ENCODE peak calls at places on chromosome 21, in four cellular contexts. I is colonic mucosa, W is HCT116, P is left ventricle myocardium inferior. E is an unnamed sample.

GRCh38 chr21:34890724-34891609 is 158.1 kb downstream of the RUNX1 start:
- DNase-seq in I (no peak), W (no peak), P (peak), E (no peak)

GRCh38 chr21:33554982-33555344 is 12.1 kb downstream of the SON start:
- DNase-seq in I (no peak), W (no peak), P (no peak), E (no peak)

GRCh38 chr21:27154451-27155129 is 187.7 kb upstream of the ADAMTS5 start:
- DNase-seq in I (no peak), W (no peak), P (no peak), E (no peak)

GRCh38 chr21:46115441-46116188 is 17.7 kb downstream of the COL6A2 start:
- DNase-seq in I (no peak), W (no peak), P (peak), E (no peak)

GRCh38 chr21:32190491-32191144 is 88.2 kb downstream of the MIS18A start:
- DNase-seq in I (no peak), W (no peak), P (no peak), E (no peak)

GRCh38 chr21:39602793-39603192 is 9.9 kb upstream of the B3GALT5 start:
- DNase-seq in I (no peak), W (no peak), P (no peak), E (no peak)

GRCh38 chr21:17930102-17930501 is 110.9 kb upstream of the C21orf91 start:
- DNase-seq in I (no peak), W (no peak), P (no peak), E (no peak)

GRCh38 chr21:46376856-46377453 is 53.0 kb downstream of the PCNT start:
- DNase-seq in I (no peak), W (no peak), P (no peak), E (no peak)

GRCh38 chr21:35229290-35229689 is 180.2 kb upstream of the RUNX1 start:
- DNase-seq in I (no peak), W (no peak), P (no peak), E (no peak)

GRCh38 chr21:34626131-34626530 is 11.2 kb upstream of the RCAN1 start:
- DNase-seq in I (no peak), W (no peak), P (no peak), E (no peak)

GRCh38 chr21:36117276-36117675 is 17.6 kb upstream of the CBR3 start:
- DNase-seq in I (no peak), W (no peak), P (no peak), E (no peak)

GRCh38 chr21:18951291-18952038 is 547.9 kb upstream of the TMPRSS15 start:
- DNase-seq in I (peak), W (no peak), P (no peak), E (no peak)

GRCh38 chr21:17119466-17120297 is 393.2 kb upstream of the CXADR start:
- DNase-seq in I (no peak), W (no peak), P (no peak), E (no peak)

GRCh38 chr21:37849703-37850102 is 66.6 kb downstream of the KCNJ6 start:
- DNase-seq in I (no peak), W (no peak), P (no peak), E (no peak)

DNA sequence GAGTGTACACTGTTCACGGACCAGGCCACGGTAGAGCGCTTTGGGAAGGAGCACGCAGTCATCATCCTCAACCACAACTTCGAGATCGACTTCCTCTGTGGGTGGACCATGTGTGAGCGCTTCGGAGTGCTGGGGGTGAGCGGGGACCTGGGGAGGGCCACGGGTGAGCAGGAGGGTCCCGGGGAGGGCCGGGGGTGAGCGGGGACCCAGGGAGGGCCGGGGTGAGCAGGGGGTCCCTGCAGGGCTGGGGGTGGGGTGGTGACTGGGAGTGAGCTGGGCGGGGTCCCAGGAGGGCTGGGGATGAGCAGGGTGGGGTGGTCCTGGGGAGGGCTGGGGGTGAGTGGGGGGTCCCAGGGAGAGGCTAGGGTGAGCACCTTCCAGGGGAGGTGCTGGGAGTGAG is 44.1 kb upstream of the TRAPPC10 start:
- DNase-seq in I (no peak), W (no peak), P (no peak), E (no peak)
- H3K4me3 ChIP-seq in I (no peak), W (no peak), P (no peak), E (no peak)

GRCh38 chr21:22120616-22121266 is 1122.5 kb downstream of the NCAM2 start:
- DNase-seq in I (no peak), W (no peak), P (no peak), E (no peak)
- TF ChIP-seq CTCF in I (no peak), W (peak), P (no peak), E (no peak)

GRCh38 chr21:14526199-14526598 is 19.9 kb downstream of the SAMSN1 start:
- DNase-seq in I (no peak), W (no peak), P (no peak), E (no peak)

GRCh38 chr21:14522689-14523088 is 23.4 kb downstream of the SAMSN1 start:
- DNase-seq in I (no peak), W (no peak), P (no peak), E (no peak)

GRCh38 chr21:14520535-14520934 is 25.6 kb downstream of the SAMSN1 start:
- DNase-seq in I (no peak), W (no peak), P (no peak), E (no peak)

GRCh38 chr21:14526816-14527689 is 19.1 kb downstream of the SAMSN1 start:
- DNase-seq in I (no peak), W (no peak), P (no peak), E (no peak)

DNA sequence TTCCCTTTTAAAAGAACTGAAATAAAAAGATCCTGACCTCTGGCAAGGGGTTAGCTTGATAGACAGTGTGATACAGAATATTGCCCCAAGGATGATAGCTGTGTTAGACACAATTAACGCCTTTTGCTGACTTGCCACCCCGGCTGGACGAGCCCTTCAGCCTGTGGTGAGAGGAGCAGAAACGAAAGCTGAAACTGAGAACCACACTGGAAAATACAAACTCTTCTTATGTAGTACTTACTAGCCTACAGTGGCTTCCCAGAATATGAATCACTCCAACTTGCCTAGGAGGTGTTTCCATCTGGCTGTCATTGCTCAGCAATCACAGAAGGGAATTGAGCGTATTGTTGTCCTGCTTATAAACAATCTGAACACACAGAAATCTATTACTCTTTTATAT is 22.9 kb downstream of the SAMSN1 start:
- DNase-seq in I (no peak), W (no peak), P (no peak), E (no peak)
- H3K4me3 ChIP-seq in I (no peak), W (no peak), P (no peak), E (no peak)

GRCh38 chr21:42520628-42521253 is 7.1 kb downstream of the SLC37A1 start:
- DNase-seq in I (no peak), W (no peak), P (no peak), E (no peak)
- TF ChIP-seq CTCF in I (no peak), W (no peak), P (peak), E (peak)

GRCh38 chr21:15330872-15331271 is 266.1 kb upstream of the NRIP1 start:
- DNase-seq in I (no peak), W (no peak), P (no peak), E (no peak)
- H3K4me3 ChIP-seq in I (no peak), W (no peak), P (no peak), E (no peak)

GRCh38 chr21:44443891-44444285 is 11.4 kb upstream of the LRRC3 start:
- DNase-seq in I (no peak), W (no peak), P (peak), E (no peak)

GRCh38 chr21:44444286-44444931 is 10.9 kb upstream of the LRRC3 start:
- DNase-seq in I (no peak), W (peak), P (peak), E (no peak)

GRCh38 chr21:44442266-44443125 is 12.8 kb upstream of the LRRC3 start:
- DNase-seq in I (no peak), W (no peak), P (no peak), E (no peak)

GRCh38 chr21:44443291-44443890 is 11.9 kb upstream of the LRRC3 start:
- DNase-seq in I (no peak), W (no peak), P (peak), E (no peak)

GRCh38 chr21:44445413-44445812 is 9.9 kb upstream of the LRRC3 start:
- DNase-seq in I (no peak), W (no peak), P (peak), E (no peak)
- TF ChIP-seq CTCF in I (no peak), W (no peak), P (no peak), E (no peak)

GRCh38 chr21:44911066-44911383 is 9.7 kb downstream of the ITGB2 start:
- DNase-seq in I (no peak), W (no peak), P (no peak), E (no peak)

GRCh38 chr21:44911384-44912157 is 9.1 kb downstream of the ITGB2 start:
- DNase-seq in I (peak), W (no peak), P (peak), E (no peak)

GRCh38 chr21:44912158-44912473 is 8.6 kb downstream of the ITGB2 start:
- DNase-seq in I (peak), W (no peak), P (no peak), E (no peak)

GRCh38 chr21:44914176-44914874 is 6.4 kb downstream of the ITGB2 start:
- DNase-seq in I (no peak), W (no peak), P (peak), E (no peak)

GRCh38 chr21:44913425-44914175 is 7.1 kb downstream of the ITGB2 start:
- DNase-seq in I (no peak), W (no peak), P (no peak), E (no peak)
- H3K4me3 ChIP-seq in I (no peak), W (no peak), P (no peak), E (no peak)

GRCh38 chr21:28196981-28197380 is 795.7 kb downstream of the LTN1 start:
- DNase-seq in I (no peak), W (no peak), P (no peak), E (no peak)

DNA sequence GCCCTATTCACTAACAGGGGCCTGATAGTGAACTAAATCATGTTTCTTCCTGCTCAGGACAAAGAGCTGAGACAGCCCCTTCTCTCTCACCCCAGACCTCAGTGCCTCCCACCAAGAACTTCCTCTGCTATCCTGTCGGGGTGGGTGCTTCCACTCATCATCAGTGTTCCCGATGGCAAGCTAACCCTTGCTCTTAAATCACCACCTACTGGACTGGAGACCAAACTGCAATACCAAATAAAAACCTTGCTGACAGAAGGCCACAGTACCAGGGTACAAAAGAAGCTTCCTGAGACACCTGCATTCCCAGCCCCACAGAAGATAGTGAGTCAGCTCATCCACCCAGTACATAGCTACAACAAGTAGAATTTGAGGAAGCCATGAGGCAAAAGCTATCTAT is 799.5 kb downstream of the LTN1 start:
- DNase-seq in I (no peak), W (no peak), P (no peak), E (no peak)
- TF ChIP-seq CTCF in I (no peak), W (no peak), P (no peak), E (peak)

GRCh38 chr21:29124645-29125044 is 5.8 kb upstream of the MAP3K7CL start:
- DNase-seq in I (no peak), W (no peak), P (no peak), E (no peak)
- H3K4me3 ChIP-seq in I (no peak), W (no peak), P (no peak), E (no peak)

E was measured in HFF-Myc.